ENCODE peak calls at places on chromosome 12, in nine cellular contexts. G is IMR-90; C is stimulated activated CD8-positive, alpha-beta memory T cell treated with anti-CD3 and anti-CD28 coated beads, Interleukin-2, amount 100 ng/mL, for 48 hours; M is NCI-H1436; R is pons; V is HTR-8/SVneo; T is kidney epithelial cell; J is EH; U is sigmoid colon. A is an unnamed sample.

GRCh38 chr12:48000878-48001321 is 3.4 kb downstream of the COL2A1 start:
- DNase-seq in J (peak), C (no peak), G (peak), U (peak), M (peak), R (no peak), T (peak), V (peak), A (peak)

GRCh38 chr12:75878382-75878720 is 153.2 kb downstream of the PHLDA1 start:
- DNase-seq in R (no peak), T (no peak), J (no peak), C (no peak), V (no peak), M (no peak), U (no peak), G (peak), A (no peak)

GRCh38 chr12:104519190-104519857 is 62.6 kb downstream of the CHST11 start:
- DNase-seq in G (no peak), T (no peak), U (no peak), J (no peak), V (no peak), C (no peak), R (no peak), M (no peak), A (no peak)

GRCh38 chr12:2688381-2688881 is 106.3 kb upstream of the FKBP4 start:
- DNase-seq in J (no peak), U (no peak), G (no peak), M (no peak), R (no peak), C (no peak), V (no peak), T (no peak), A (no peak)

GRCh38 chr12:54052745-54053624 is 650 bp upstream of the HOXC4 start:
- DNase-seq in U (no peak), G (no peak), C (no peak), T (no peak), V (no peak), M (no peak), J (no peak), R (peak), A (peak)

GRCh38 chr12:105013892-105014291 is 27.8 kb downstream of the NOPCHAP1 start:
- DNase-seq in T (peak), U (no peak), R (no peak), C (no peak), M (no peak), J (peak), G (peak), V (no peak), A (no peak)

GRCh38 chr12:57810450-57810849 is 8.1 kb downstream of the AVIL start:
- DNase-seq in J (peak), M (no peak), T (peak), U (no peak), R (no peak), C (no peak), G (peak), V (no peak), A (no peak)

GRCh38 chr12:97960741-97961608 is 498.4 kb downstream of the RMST start:
- DNase-seq in R (no peak), U (no peak), M (no peak), J (no peak), C (no peak), V (peak), G (no peak), T (no peak), A (no peak)

GRCh38 chr12:3225796-3226180 is 148.6 kb downstream of the TSPAN9 start:
- DNase-seq in G (peak), R (no peak), T (no peak), V (peak), C (no peak), J (peak), U (no peak), M (no peak), A (no peak)

GRCh38 chr12:103827800-103828440 is 13.1 kb downstream of the NT5DC3 start:
- DNase-seq in J (no peak), R (no peak), U (no peak), G (no peak), C (no peak), V (no peak), T (no peak), M (no peak), A (peak)

GRCh38 chr12:10285919-10286318 is 21.8 kb upstream of the KLRD1 start:
- DNase-seq in G (no peak), M (no peak), U (no peak), V (no peak), J (no peak), R (no peak), C (no peak), T (no peak), A (no peak)

GRCh38 chr12:119715268-119715620 is 47.3 kb downstream of the PRKAB1 start:
- DNase-seq in V (no peak), U (no peak), M (no peak), G (peak), J (peak), T (no peak), R (no peak), C (no peak), A (peak)

GRCh38 chr12:104513681-104514080 is 56.9 kb downstream of the CHST11 start:
- DNase-seq in U (no peak), M (no peak), J (no peak), T (no peak), G (no peak), V (no peak), C (no peak), R (no peak), A (no peak)

GRCh38 chr12:61138381-61138759 is 1121.8 kb upstream of the USP15 start:
- DNase-seq in C (no peak), U (no peak), T (no peak), J (no peak), R (no peak), M (no peak), G (no peak), V (no peak), A (no peak)

GRCh38 chr12:5568325-5568981 is 136.5 kb downstream of the NTF3 start:
- DNase-seq in T (no peak), G (peak), R (no peak), M (no peak), U (no peak), J (no peak), C (no peak), V (no peak), A (no peak)

GRCh38 chr12:75269209-75269608 is 59.6 kb upstream of the KCNC2 start:
- DNase-seq in U (no peak), M (no peak), T (no peak), C (no peak), R (no peak), G (no peak), V (no peak), J (no peak), A (no peak)

GRCh38 chr12:25769076-25769945 is 189.2 kb upstream of the RASSF8 start:
- DNase-seq in V (peak), M (no peak), T (peak), U (no peak), R (no peak), J (peak), C (no peak), G (peak), A (peak)

GRCh38 chr12:69998922-69999321 is 173.9 kb downstream of the MYRFL start:
- DNase-seq in T (no peak), V (no peak), U (no peak), R (no peak), C (no peak), G (no peak), M (no peak), J (no peak), A (no peak)

GRCh38 chr12:16670456-16671050 is 64.6 kb upstream of the LMO3 start:
- DNase-seq in J (no peak), G (peak), R (no peak), M (no peak), T (no peak), C (no peak), U (no peak), V (no peak), A (no peak)

GRCh38 chr12:3925621-3926020 is 52.4 kb upstream of the PARP11 start:
- DNase-seq in G (no peak), U (no peak), C (no peak), T (no peak), R (no peak), M (no peak), J (no peak), V (no peak), A (no peak)

GRCh38 chr12:16299403-16299802 is 21.9 kb upstream of the SLC15A5 start:
- DNase-seq in J (no peak), U (no peak), C (no peak), M (no peak), V (no peak), T (no peak), G (peak), R (no peak), A (no peak)

GRCh38 chr12:58639323-58639934 is 280.9 kb downstream of the LRIG3 start:
- DNase-seq in V (no peak), M (peak), J (peak), R (no peak), U (no peak), C (no peak), T (no peak), G (peak), A (no peak)

A was measured in foreskin melanocyte.